ENCODE peak calls at places on chromosomes 5 and 9, in six cellular contexts. M is dorsolateral prefrontal cortex, U is substantia nigra, I is right atrium auricular region, V is brain microvascular endothelial cell, X is left ventricle myocardium inferior. P is an unnamed sample.

GRCh38 chr9:38142201-38142600 is 73.2 kb upstream of the SHB start:
- DNase-seq in I (no peak), U (no peak), X (no peak), M (no peak), V (peak; percentile 71), P (no peak)

GRCh38 chr9:105656131-105656921 is 5.9 kb upstream of the TAL2 start:
- DNase-seq in X (peak; percentile 35), U (no peak), M (peak; percentile 7), I (no peak), V (no peak), P (no peak)

GRCh38 chr9:76526026-76526425 is 67.0 kb downstream of the GCNT1 start:
- DNase-seq in I (no peak), V (no peak), X (no peak), U (no peak), M (no peak), P (peak; percentile 8)

GRCh38 chr9:126945682-126946081 is 31.1 kb downstream of the RALGPS1 start:
- DNase-seq in U (no peak), V (no peak), X (no peak), I (no peak), M (no peak), P (no peak)

GRCh38 chr5:945691-946541 is 53.2 kb downstream of the TRIP13 start:
- DNase-seq in U (no peak), V (no peak), M (no peak), X (no peak), I (no peak), P (no peak)

GRCh38 chr5:148746826-148747535 is 79.4 kb upstream of the ADRB2 start:
- DNase-seq in U (no peak), X (no peak), M (no peak), I (no peak), V (no peak), P (no peak)

GRCh38 chr5:27328480-27328879 is 290.1 kb upstream of the CDH9 start:
- DNase-seq in I (no peak), M (no peak), X (no peak), V (peak; percentile 82), U (no peak), P (peak; percentile 58)

GRCh38 chr5:1002836-1003235 is 5.8 kb upstream of the NKD2 start:
- DNase-seq in X (peak; percentile 17), V (no peak), I (peak; percentile 50), M (peak; percentile 2), U (no peak), P (no peak)

GRCh38 chr5:112514062-112514561 is 95.0 kb upstream of the EPB41L4A start:
- DNase-seq in I (no peak), V (no peak), X (no peak), U (no peak), M (no peak), P (no peak)

GRCh38 chr9:107638922-107639321 is 149.4 kb upstream of the KLF4 start:
- DNase-seq in I (peak; percentile 89), U (no peak), M (no peak), V (peak; percentile 63), X (peak; percentile 51), P (peak; percentile 12)

GRCh38 chr5:141371572-141372475 is 1.8 kb downstream of the PCDHGB3 start:
- DNase-seq in M (no peak), V (no peak), I (no peak), U (no peak), X (no peak), P (no peak)

GRCh38 chr9:113579270-113580040 is 115.9 kb downstream of the RGS3 start:
- DNase-seq in U (no peak), V (peak; percentile 33), M (no peak), I (peak; percentile 81), X (peak; percentile 63), P (no peak)

GRCh38 chr9:77177894-77178794 is 810 bp downstream of the VPS13A start:
- DNase-seq in U (no peak), M (peak; percentile 34), X (peak; percentile 22), I (no peak), V (peak; percentile 20), P (no peak)

GRCh38 chr9:16871358-16872151 is 1.1 kb upstream of the BNC2 start:
- DNase-seq in M (no peak), U (no peak), V (peak; percentile 85), I (peak; percentile 74), X (peak; percentile 60), P (no peak)

GRCh38 chr5:39149966-39150365 is 69.4 kb downstream of the FYB1 start:
- DNase-seq in V (no peak), X (no peak), I (no peak), U (no peak), M (no peak), P (no peak)

GRCh38 chr9:87878930-87879603 is 3.6 kb upstream of the SPATA31E1 start:
- DNase-seq in I (no peak), U (no peak), M (no peak), V (peak; percentile 37), X (no peak), P (no peak)

GRCh38 chr5:141848771-141849370 is 29.3 kb downstream of the PCDH1 start:
- DNase-seq in X (peak; percentile 60), V (peak; percentile 34), M (no peak), I (peak; percentile 65), U (no peak), P (peak; percentile 93)

GRCh38 chr9:20242767-20243166 is 379.5 kb downstream of the MLLT3 start:
- DNase-seq in V (no peak), M (no peak), U (no peak), I (no peak), X (no peak), P (no peak)

GRCh38 chr5:120240716-120241115 is 223.4 kb upstream of the PRR16 start:
- DNase-seq in X (no peak), U (no peak), I (no peak), M (no peak), V (no peak), P (no peak)

GRCh38 chr9:36486933-36487481 is 85.7 kb upstream of the MELK start:
- DNase-seq in M (peak; percentile 8), U (no peak), I (peak; percentile 61), V (peak; percentile 6), X (peak; percentile 58), P (no peak)

GRCh38 chr9:130387398-130387797 is 57.4 kb upstream of the ASS1 start:
- DNase-seq in V (no peak), X (no peak), M (no peak), I (no peak), U (no peak), P (no peak)

GRCh38 chr5:169647566-169647965 is 10.5 kb downstream of the DOCK2 start:
- DNase-seq in I (no peak), X (no peak), M (no peak), V (no peak), U (no peak), P (no peak)

GRCh38 chr5:124154714-124155113 is 591.7 kb downstream of the ZNF608 start:
- DNase-seq in U (no peak), M (no peak), V (no peak), X (no peak), I (no peak), P (no peak)

GRCh38 chr5:112316731-112317130 is 102.3 kb downstream of the EPB41L4A start:
- DNase-seq in I (no peak), U (no peak), X (no peak), V (no peak), M (no peak), P (no peak)

GRCh38 chr9:110744753-110745522 is 76.3 kb downstream of the MUSK start:
- DNase-seq in M (no peak), V (peak; percentile 95), X (no peak), I (peak; percentile 69), U (no peak), P (peak; percentile 84)

GRCh38 chr5:34669931-34670516 is 13.9 kb downstream of the RAI14 start:
- DNase-seq in V (no peak), X (no peak), I (no peak), U (no peak), M (no peak), P (no peak)

GRCh38 chr5:80956272-80956671 is 3.9 kb upstream of the RASGRF2 start:
- DNase-seq in V (no peak), X (no peak), U (no peak), I (no peak), M (no peak), P (no peak)

GRCh38 chr9:121938621-121939020 is 154.5 kb downstream of the TTLL11 start:
- DNase-seq in X (no peak), V (no peak), U (no peak), M (no peak), I (no peak), P (no peak)

DNA sequence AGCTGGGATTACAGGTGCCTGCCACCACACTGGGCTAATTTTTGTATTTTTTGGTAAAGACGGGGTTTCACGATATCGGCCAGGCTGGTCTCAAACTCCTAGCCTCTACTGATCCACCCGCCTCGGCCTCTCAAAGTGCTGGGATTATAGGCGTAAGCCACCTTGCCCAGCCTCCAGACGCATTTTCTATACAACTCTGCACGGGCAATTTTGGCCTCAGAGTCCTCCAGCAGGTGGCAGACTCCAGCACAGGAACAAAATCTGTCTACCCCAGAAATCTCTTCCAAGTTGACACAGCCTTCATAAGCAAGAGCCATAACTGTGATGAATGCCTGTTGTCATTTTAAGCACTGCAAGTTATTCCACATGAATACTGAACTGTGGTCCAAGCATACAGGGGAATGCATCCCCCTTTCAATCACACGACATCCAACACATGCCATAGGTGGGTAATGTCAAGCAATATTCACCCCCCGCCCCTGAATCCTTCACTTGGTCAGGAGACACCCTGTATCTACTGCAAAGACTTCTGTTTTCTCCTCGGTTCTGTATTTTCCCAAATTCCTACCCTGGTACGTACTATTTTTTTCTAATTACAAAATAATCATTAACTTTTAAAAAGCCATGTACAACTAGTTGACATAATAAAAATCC is 50.8 kb downstream of the ALDH7A1 start:
- DNase-seq in U (no peak), V (peak; percentile 58), M (no peak), X (no peak), I (no peak), P (no peak)
- H3K27ac ChIP-seq in U (no peak overlapping the region), V (no peak overlapping the region), M (no peak overlapping the region), X (no peak overlapping the region), I (no peak overlapping the region), P (no peak overlapping the region)

GRCh38 chr9:124293712-124294504 is 36.2 kb downstream of the NEK6 start:
- DNase-seq in I (no peak), X (no peak), M (no peak), U (no peak), V (no peak), P (no peak)
- H3K27ac ChIP-seq in I (no peak overlapping the region), X (no peak overlapping the region), M (no peak overlapping the region), U (no peak overlapping the region), V (no peak overlapping the region), P (no peak overlapping the region)

DNA sequence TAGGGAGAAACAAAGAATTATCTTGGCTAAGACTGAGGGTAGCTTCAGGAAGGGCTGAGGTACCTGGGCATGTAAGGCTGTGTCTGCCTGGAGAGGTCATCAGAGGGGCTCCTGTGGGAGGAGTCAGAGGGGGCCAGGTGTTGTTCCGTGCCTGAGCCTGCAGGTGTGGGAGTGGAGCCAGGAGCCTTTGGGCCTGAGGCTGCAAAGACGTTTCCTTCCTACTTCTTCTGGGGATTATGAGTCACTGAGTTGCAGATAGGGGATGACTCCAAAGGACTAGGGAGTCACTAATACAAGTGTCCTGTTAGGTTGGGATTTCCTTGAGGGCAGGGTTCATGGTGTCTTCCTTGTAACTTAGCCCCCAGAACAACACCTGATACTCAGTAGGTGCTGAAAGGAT is 391.1 kb downstream of the ARHGEF28 start:
- DNase-seq in M (no peak), U (no peak), V (peak; percentile 20), I (no peak), X (no peak), P (peak; percentile 80)
- H3K27ac ChIP-seq in M (no peak overlapping the region), U (no peak overlapping the region), V (no peak overlapping the region), I (no peak overlapping the region), X (no peak overlapping the region), P (peak overlapping the region; percentile 62)

DNA sequence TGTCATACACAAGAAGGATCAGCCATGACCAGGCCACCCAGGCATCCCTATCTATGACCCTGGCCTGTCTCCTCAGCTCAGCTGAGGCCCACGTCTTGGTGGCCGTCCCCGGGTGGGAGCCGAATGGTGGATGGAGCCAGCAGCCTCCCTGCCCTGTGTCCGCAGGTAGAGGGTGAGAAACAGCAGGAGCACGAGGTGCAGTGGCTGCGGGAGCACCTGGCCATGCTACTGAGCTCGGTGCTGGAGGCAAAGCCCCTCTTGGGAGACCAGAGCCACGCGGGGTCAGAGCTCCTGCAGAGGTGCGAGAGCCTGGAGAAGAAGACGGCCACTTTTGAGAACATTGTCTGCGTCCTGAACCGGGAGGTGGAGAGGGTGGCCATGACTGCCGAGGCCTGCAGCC is 24.5 kb downstream of the FBXW5 start:
- DNase-seq in U (no peak), M (no peak), X (no peak), V (no peak), I (no peak), P (no peak)
- H3K27ac ChIP-seq in U (no peak overlapping the region), M (no peak overlapping the region), X (no peak overlapping the region), V (no peak overlapping the region), I (no peak overlapping the region), P (no peak overlapping the region)

P was measured in epithelial cell of prostate.